ENCODE peak calls at places on chromosomes 12 and 14, in five cellular contexts. One of them, this sample, is unnamed.

GRCh38 chr12:117227000-117227653 is 36.9 kb upstream of the FBXO21 start:
- DNase-seq in endothelial cell of umbilical vein: no peak
- DNase-seq in lower leg skin: no peak
- DNase-seq in A549: no peak
- DNase-seq in heart left ventricle: no peak
- DNase-seq in this sample: no peak

GRCh38 chr12:115176741-115177400 is 492.9 kb upstream of the TBX3 start:
- DNase-seq in endothelial cell of umbilical vein: no peak
- DNase-seq in A549: no peak
- DNase-seq in lower leg skin: no peak
- DNase-seq in heart left ventricle: no peak
- DNase-seq in this sample: no peak

GRCh38 chr12:26369588-26369987 is 174.2 kb downstream of the SSPN start:
- DNase-seq in lower leg skin: no peak
- DNase-seq in heart left ventricle: no peak
- DNase-seq in A549: peak
- DNase-seq in endothelial cell of umbilical vein: no peak
- DNase-seq in this sample: peak

GRCh38 chr12:113136128-113136989 is 798 bp upstream of the RASAL1 start:
- DNase-seq in endothelial cell of umbilical vein: no peak
- DNase-seq in A549: peak
- DNase-seq in heart left ventricle: no peak
- DNase-seq in lower leg skin: no peak
- DNase-seq in this sample: peak

GRCh38 chr12:26627335-26627734 is 205.7 kb downstream of the ITPR2 start:
- DNase-seq in lower leg skin: no peak
- DNase-seq in A549: no peak
- DNase-seq in heart left ventricle: no peak
- DNase-seq in endothelial cell of umbilical vein: no peak
- DNase-seq in this sample: no peak

GRCh38 chr14:106578479-106578878 is 1052.1 kb downstream of the TMEM121 start:
- DNase-seq in A549: no peak
- DNase-seq in endothelial cell of umbilical vein: no peak
- DNase-seq in lower leg skin: no peak
- DNase-seq in heart left ventricle: no peak
- DNase-seq in this sample: no peak

GRCh38 chr14:86646688-86647687 is 1117.0 kb downstream of the FLRT2 start:
- DNase-seq in A549: peak
- DNase-seq in lower leg skin: no peak
- DNase-seq in heart left ventricle: no peak
- DNase-seq in endothelial cell of umbilical vein: no peak
- DNase-seq in this sample: no peak

GRCh38 chr14:78764240-78764639 is 594.1 kb downstream of the NRXN3 start:
- DNase-seq in heart left ventricle: no peak
- DNase-seq in A549: no peak
- DNase-seq in lower leg skin: no peak
- DNase-seq in endothelial cell of umbilical vein: no peak
- DNase-seq in this sample: no peak

GRCh38 chr12:1500095-1500801 is 94.1 kb downstream of the FBXL14 start:
- DNase-seq in lower leg skin: peak
- DNase-seq in heart left ventricle: peak
- DNase-seq in A549: peak
- DNase-seq in endothelial cell of umbilical vein: no peak
- DNase-seq in this sample: peak

GRCh38 chr12:93591137-93591868 is 18.8 kb downstream of the SOCS2 start:
- DNase-seq in lower leg skin: peak
- DNase-seq in endothelial cell of umbilical vein: peak
- DNase-seq in heart left ventricle: peak
- DNase-seq in A549: peak
- DNase-seq in this sample: peak

GRCh38 chr14:68942281-68943035 is 36.6 kb downstream of the ACTN1 start:
- DNase-seq in heart left ventricle: no peak
- DNase-seq in A549: peak
- DNase-seq in lower leg skin: no peak
- DNase-seq in endothelial cell of umbilical vein: no peak
- DNase-seq in this sample: no peak

GRCh38 chr12:106760184-106760531 is 14.3 kb upstream of the RIC8B start:
- DNase-seq in heart left ventricle: no peak
- DNase-seq in A549: no peak
- DNase-seq in lower leg skin: no peak
- DNase-seq in endothelial cell of umbilical vein: no peak
- DNase-seq in this sample: no peak

GRCh38 chr14:81269100-81269978 is 48.6 kb upstream of the GTF2A1 start:
- DNase-seq in A549: peak
- DNase-seq in heart left ventricle: no peak
- DNase-seq in lower leg skin: no peak
- DNase-seq in endothelial cell of umbilical vein: peak
- DNase-seq in this sample: peak

GRCh38 chr12:128761305-128761880 is 62.4 kb downstream of the SLC15A4 start:
- DNase-seq in heart left ventricle: no peak
- DNase-seq in A549: no peak
- DNase-seq in endothelial cell of umbilical vein: no peak
- DNase-seq in lower leg skin: no peak
- DNase-seq in this sample: no peak

GRCh38 chr12:21371050-21371449 is 1.7 kb upstream of the IAPP start:
- DNase-seq in endothelial cell of umbilical vein: no peak
- DNase-seq in A549: peak
- DNase-seq in lower leg skin: no peak
- DNase-seq in heart left ventricle: no peak
- DNase-seq in this sample: peak

GRCh38 chr12:117622741-117623140 is 261.3 kb upstream of the NOS1 start:
- DNase-seq in A549: no peak
- DNase-seq in heart left ventricle: no peak
- DNase-seq in endothelial cell of umbilical vein: no peak
- DNase-seq in lower leg skin: no peak
- DNase-seq in this sample: no peak

GRCh38 chr14:77682158-77682553 is 25.7 kb downstream of the ALKBH1 start:
- DNase-seq in endothelial cell of umbilical vein: no peak
- DNase-seq in heart left ventricle: no peak
- DNase-seq in A549: no peak
- DNase-seq in lower leg skin: no peak
- DNase-seq in this sample: no peak

GRCh38 chr14:68402525-68403101 is 390.3 kb downstream of the ZFP36L1 start:
- DNase-seq in endothelial cell of umbilical vein: no peak
- DNase-seq in heart left ventricle: no peak
- DNase-seq in A549: no peak
- DNase-seq in lower leg skin: no peak
- DNase-seq in this sample: no peak

GRCh38 chr12:93139028-93139665 is 210.1 kb upstream of the EEA1 start:
- DNase-seq in lower leg skin: no peak
- DNase-seq in endothelial cell of umbilical vein: no peak
- DNase-seq in heart left ventricle: no peak
- DNase-seq in A549: no peak
- DNase-seq in this sample: no peak

GRCh38 chr14:50871914-50872732 is at the start of gene ABHD12B:
- DNase-seq in lower leg skin: no peak
- DNase-seq in heart left ventricle: no peak
- DNase-seq in endothelial cell of umbilical vein: no peak
- DNase-seq in A549: no peak
- DNase-seq in this sample: no peak

GRCh38 chr12:117966511-117966910 is 2.3 kb downstream of the KSR2 start:
- DNase-seq in lower leg skin: peak
- DNase-seq in A549: no peak
- DNase-seq in endothelial cell of umbilical vein: no peak
- DNase-seq in heart left ventricle: no peak
- DNase-seq in this sample: no peak

GRCh38 chr12:123119808-123120207 is 31.1 kb downstream of the PITPNM2 start:
- DNase-seq in A549: no peak
- DNase-seq in heart left ventricle: no peak
- DNase-seq in endothelial cell of umbilical vein: no peak
- DNase-seq in lower leg skin: no peak
- DNase-seq in this sample: no peak

GRCh38 chr12:90908465-90908864 is 46.5 kb downstream of the CCER1 start:
- DNase-seq in heart left ventricle: no peak
- DNase-seq in lower leg skin: no peak
- DNase-seq in A549: peak
- DNase-seq in endothelial cell of umbilical vein: peak
- DNase-seq in this sample: no peak

GRCh38 chr12:75525263-75525662 is 13.9 kb upstream of the KRR1 start:
- DNase-seq in heart left ventricle: no peak
- DNase-seq in endothelial cell of umbilical vein: no peak
- DNase-seq in lower leg skin: no peak
- DNase-seq in A549: no peak
- DNase-seq in this sample: no peak

GRCh38 chr14:103859416-103860202 is 12.2 kb upstream of the PPP1R13B start:
- DNase-seq in heart left ventricle: no peak
- DNase-seq in A549: no peak
- DNase-seq in endothelial cell of umbilical vein: peak
- DNase-seq in lower leg skin: no peak
- DNase-seq in this sample: no peak

GRCh38 chr12:92953747-92954146 is 24.7 kb upstream of the EEA1 start:
- DNase-seq in endothelial cell of umbilical vein: no peak
- DNase-seq in A549: no peak
- DNase-seq in lower leg skin: no peak
- DNase-seq in heart left ventricle: no peak
- DNase-seq in this sample: peak

GRCh38 chr12:71958993-71959588 is 20.4 kb downstream of the TPH2 start:
- DNase-seq in endothelial cell of umbilical vein: no peak
- DNase-seq in A549: no peak
- DNase-seq in lower leg skin: no peak
- DNase-seq in heart left ventricle: no peak
- DNase-seq in this sample: no peak

GRCh38 chr12:121087467-121088207 is 45.0 kb upstream of the P2RX7 start:
- DNase-seq in heart left ventricle: no peak
- DNase-seq in A549: no peak
- DNase-seq in endothelial cell of umbilical vein: no peak
- DNase-seq in lower leg skin: no peak
- DNase-seq in this sample: no peak

GRCh38 chr12:90339837-90340236 is 615.1 kb downstream of the CCER1 start:
- DNase-seq in lower leg skin: no peak
- DNase-seq in endothelial cell of umbilical vein: no peak
- DNase-seq in A549: no peak
- DNase-seq in heart left ventricle: no peak
- DNase-seq in this sample: no peak

GRCh38 chr12:32897688-32898573 is 1.4 kb upstream of the PKP2 start:
- DNase-seq in A549: no peak
- DNase-seq in endothelial cell of umbilical vein: no peak
- DNase-seq in heart left ventricle: no peak
- DNase-seq in lower leg skin: no peak
- DNase-seq in this sample: no peak

GRCh38 chr12:32895688-32896437 is 714 bp downstream of the PKP2 start:
- DNase-seq in A549: no peak
- DNase-seq in endothelial cell of umbilical vein: no peak
- DNase-seq in heart left ventricle: peak
- DNase-seq in lower leg skin: no peak
- DNase-seq in this sample: no peak

GRCh38 chr12:32894566-32894965 is 2.0 kb downstream of the PKP2 start:
- DNase-seq in endothelial cell of umbilical vein: no peak
- DNase-seq in heart left ventricle: no peak
- DNase-seq in lower leg skin: no peak
- DNase-seq in A549: no peak
- DNase-seq in this sample: no peak

GRCh38 chr12:32897276-32897615 is 669 bp upstream of the PKP2 start:
- DNase-seq in heart left ventricle: no peak
- DNase-seq in endothelial cell of umbilical vein: no peak
- DNase-seq in lower leg skin: no peak
- DNase-seq in A549: no peak
- DNase-seq in this sample: no peak

DNA sequence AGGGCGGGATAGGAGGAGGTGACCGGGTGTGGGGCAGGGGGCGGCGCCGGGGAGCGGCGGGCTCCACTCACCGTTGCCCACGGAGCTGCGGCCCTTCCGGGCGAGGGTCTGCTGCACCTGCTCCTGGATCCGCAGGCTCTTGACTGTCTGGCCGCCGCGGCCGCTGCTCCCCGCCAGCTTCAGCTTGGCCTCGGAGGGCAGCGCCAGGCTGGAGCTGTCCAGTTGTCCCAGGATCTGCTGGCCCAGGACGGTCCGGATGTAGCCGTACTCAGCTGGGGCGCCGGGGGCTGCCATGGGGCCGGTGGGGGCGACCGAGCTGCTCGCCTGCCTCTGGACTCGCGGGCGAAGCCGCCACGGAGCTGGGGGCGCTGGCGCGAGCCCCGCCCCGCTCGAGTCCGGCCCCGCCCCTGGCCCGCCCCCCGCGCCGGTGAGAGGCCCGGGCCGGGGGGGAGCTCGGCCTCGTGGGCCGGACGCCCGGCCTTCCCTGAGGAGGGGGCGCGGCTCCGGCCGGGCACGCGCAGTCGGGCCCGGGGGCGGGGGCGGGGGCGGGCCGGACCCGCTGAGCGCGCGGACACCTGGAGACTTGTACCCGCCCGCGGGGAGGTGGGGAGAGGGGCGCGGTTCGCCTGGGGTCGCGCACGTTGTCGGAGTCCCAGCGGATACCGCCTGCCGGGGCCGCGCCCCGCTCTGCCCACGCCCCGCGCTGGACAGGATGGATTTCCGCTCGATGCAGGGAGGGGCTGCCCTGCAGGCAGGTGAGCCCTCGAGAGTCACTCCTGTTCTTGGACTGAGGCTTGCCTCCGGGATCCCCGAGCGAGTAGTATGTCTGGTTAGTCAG is at the start of gene PKP2:
- DNase-seq in A549: peak
- DNase-seq in endothelial cell of umbilical vein: peak
- DNase-seq in heart left ventricle: peak
- DNase-seq in lower leg skin: peak
- DNase-seq in this sample: peak
- TF ChIP-seq POLR2A in A549: peak
- TF ChIP-seq POLR2A in endothelial cell of umbilical vein: no peak
- TF ChIP-seq POLR2A in heart left ventricle: peak
- TF ChIP-seq POLR2A in lower leg skin: no peak
- TF ChIP-seq POLR2A in this sample: no peak

GRCh38 chr14:100306506-100307214 is 416 bp upstream of the SLC25A29 start:
- DNase-seq in endothelial cell of umbilical vein: peak
- DNase-seq in heart left ventricle: peak
- DNase-seq in lower leg skin: peak
- DNase-seq in A549: peak
- DNase-seq in this sample: peak
- TF ChIP-seq POLR2A in endothelial cell of umbilical vein: peak
- TF ChIP-seq POLR2A in heart left ventricle: peak
- TF ChIP-seq POLR2A in lower leg skin: no peak
- TF ChIP-seq POLR2A in A549: peak
- TF ChIP-seq POLR2A in this sample: no peak

GRCh38 chr12:57160741-57161140 is 13.3 kb upstream of the LRP1-AS start:
- DNase-seq in heart left ventricle: no peak
- DNase-seq in A549: no peak
- DNase-seq in endothelial cell of umbilical vein: no peak
- DNase-seq in lower leg skin: no peak
- DNase-seq in this sample: no peak
- TF ChIP-seq POLR2A in heart left ventricle: no peak
- TF ChIP-seq POLR2A in A549: no peak
- TF ChIP-seq POLR2A in endothelial cell of umbilical vein: no peak
- TF ChIP-seq POLR2A in lower leg skin: no peak
- TF ChIP-seq POLR2A in this sample: no peak

GRCh38 chr12:46267618-46268348 is 1.1 kb downstream of the SLC38A1 start:
- DNase-seq in A549: peak
- DNase-seq in lower leg skin: peak
- DNase-seq in endothelial cell of umbilical vein: peak
- DNase-seq in heart left ventricle: no peak
- DNase-seq in this sample: peak

GRCh38 chr12:46265734-46266133 is 3.1 kb downstream of the SLC38A1 start:
- DNase-seq in A549: no peak
- DNase-seq in endothelial cell of umbilical vein: no peak
- DNase-seq in heart left ventricle: no peak
- DNase-seq in lower leg skin: no peak
- DNase-seq in this sample: no peak

GRCh38 chr12:46268349-46268616 is 560 bp downstream of the SLC38A1 start:
- DNase-seq in A549: no peak
- DNase-seq in heart left ventricle: no peak
- DNase-seq in endothelial cell of umbilical vein: no peak
- DNase-seq in lower leg skin: no peak
- DNase-seq in this sample: no peak

GRCh38 chr12:46266382-46266791 is 2.5 kb downstream of the SLC38A1 start:
- DNase-seq in lower leg skin: no peak
- DNase-seq in endothelial cell of umbilical vein: peak
- DNase-seq in A549: peak
- DNase-seq in heart left ventricle: no peak
- DNase-seq in this sample: peak

GRCh38 chr12:46266869-46267617 is 1.8 kb downstream of the SLC38A1 start:
- DNase-seq in endothelial cell of umbilical vein: peak
- DNase-seq in lower leg skin: peak
- DNase-seq in A549: peak
- DNase-seq in heart left ventricle: peak
- DNase-seq in this sample: peak
- TF ChIP-seq POLR2A in endothelial cell of umbilical vein: no peak
- TF ChIP-seq POLR2A in lower leg skin: no peak
- TF ChIP-seq POLR2A in A549: no peak
- TF ChIP-seq POLR2A in heart left ventricle: no peak
- TF ChIP-seq POLR2A in this sample: no peak

This sample was measured in erythroblast.